ENCODE peak calls at places on chromosomes 2 and 18, in five cellular contexts. One of them, this sample, is unnamed.
A peak's percentile ranks its signal among the peaks of the same experiment; 100 is the strongest.

GRCh38 chr18:80145191-80145799 is 36.2 kb downstream of the ADNP2 start:
- DNase-seq in progenitor cell of endocrine pancreas: no peak
- DNase-seq in skeletal muscle cell: no peak
- DNase-seq in NCI-H774: no peak
- DNase-seq in ascending aorta: no peak
- DNase-seq in this sample: no peak

GRCh38 chr2:54366487-54367280 is 89.4 kb upstream of the SPTBN1 start:
- DNase-seq in NCI-H774: no peak
- DNase-seq in ascending aorta: no peak
- DNase-seq in progenitor cell of endocrine pancreas: no peak
- DNase-seq in skeletal muscle cell: no peak
- DNase-seq in this sample: no peak

GRCh38 chr18:10143601-10144000 is 229.8 kb downstream of the VAPA start:
- DNase-seq in ascending aorta: no peak
- DNase-seq in skeletal muscle cell: no peak
- DNase-seq in progenitor cell of endocrine pancreas: no peak
- DNase-seq in NCI-H774: no peak
- DNase-seq in this sample: no peak

GRCh38 chr2:75155115-75155514 is 44.2 kb downstream of the TACR1 start:
- DNase-seq in NCI-H774: no peak
- DNase-seq in progenitor cell of endocrine pancreas: no peak
- DNase-seq in skeletal muscle cell: no peak
- DNase-seq in ascending aorta: no peak
- DNase-seq in this sample: no peak

GRCh38 chr18:58247363-58247834 is 203.4 kb downstream of the NEDD4L start:
- DNase-seq in NCI-H774: no peak
- DNase-seq in skeletal muscle cell: no peak
- DNase-seq in progenitor cell of endocrine pancreas: no peak
- DNase-seq in ascending aorta: no peak
- DNase-seq in this sample: no peak

GRCh38 chr2:206353685-206354084 is 79.2 kb downstream of the ZDBF2 start:
- DNase-seq in skeletal muscle cell: no peak
- DNase-seq in NCI-H774: no peak
- DNase-seq in ascending aorta: no peak
- DNase-seq in progenitor cell of endocrine pancreas: no peak
- DNase-seq in this sample: no peak

GRCh38 chr18:30743033-30743432 is 299.5 kb downstream of the DSC3 start:
- DNase-seq in NCI-H774: no peak
- DNase-seq in skeletal muscle cell: no peak
- DNase-seq in progenitor cell of endocrine pancreas: no peak
- DNase-seq in ascending aorta: no peak
- DNase-seq in this sample: no peak

GRCh38 chr2:173126819-173127218 is 51.2 kb downstream of the MAP3K20 start:
- DNase-seq in skeletal muscle cell: no peak
- DNase-seq in progenitor cell of endocrine pancreas: no peak
- DNase-seq in ascending aorta: no peak
- DNase-seq in NCI-H774: no peak
- DNase-seq in this sample: no peak

GRCh38 chr2:3485166-3485565 is 34.2 kb downstream of the ADI1 start:
- DNase-seq in ascending aorta: peak; percentile 50
- DNase-seq in skeletal muscle cell: no peak
- DNase-seq in NCI-H774: no peak
- DNase-seq in progenitor cell of endocrine pancreas: no peak
- DNase-seq in this sample: no peak

GRCh38 chr2:219398721-219399333 is 11.1 kb upstream of the DNPEP start:
- DNase-seq in NCI-H774: peak; percentile 81
- DNase-seq in skeletal muscle cell: no peak
- DNase-seq in progenitor cell of endocrine pancreas: no peak
- DNase-seq in ascending aorta: no peak
- DNase-seq in this sample: peak; percentile 99

GRCh38 chr2:68320118-68320641 is 431 bp upstream of the CNRIP1 start:
- DNase-seq in NCI-H774: peak; percentile 29
- DNase-seq in ascending aorta: peak; percentile 66
- DNase-seq in progenitor cell of endocrine pancreas: peak; percentile 27
- DNase-seq in skeletal muscle cell: no peak
- DNase-seq in this sample: no peak

GRCh38 chr2:11103984-11104793 is 51.1 kb upstream of the SLC66A3 start:
- DNase-seq in ascending aorta: peak; percentile 50
- DNase-seq in skeletal muscle cell: no peak
- DNase-seq in progenitor cell of endocrine pancreas: no peak
- DNase-seq in NCI-H774: no peak
- DNase-seq in this sample: no peak

GRCh38 chr2:132656213-132656612 is 13.8 kb downstream of the LYPD1 start:
- DNase-seq in NCI-H774: no peak
- DNase-seq in progenitor cell of endocrine pancreas: no peak
- DNase-seq in ascending aorta: no peak
- DNase-seq in skeletal muscle cell: no peak
- DNase-seq in this sample: no peak

GRCh38 chr2:195513119-195513518 is 143.9 kb upstream of the SLC39A10 start:
- DNase-seq in skeletal muscle cell: no peak
- DNase-seq in NCI-H774: no peak
- DNase-seq in ascending aorta: no peak
- DNase-seq in progenitor cell of endocrine pancreas: no peak
- DNase-seq in this sample: no peak

GRCh38 chr18:9796933-9797549 is 88.7 kb upstream of the TXNDC2 start:
- DNase-seq in ascending aorta: no peak
- DNase-seq in skeletal muscle cell: no peak
- DNase-seq in NCI-H774: no peak
- DNase-seq in progenitor cell of endocrine pancreas: no peak
- DNase-seq in this sample: peak; percentile 25

GRCh38 chr2:224163573-224164307 is 124.7 kb upstream of the SERPINE2 start:
- DNase-seq in NCI-H774: no peak
- DNase-seq in progenitor cell of endocrine pancreas: no peak
- DNase-seq in skeletal muscle cell: no peak
- DNase-seq in ascending aorta: no peak
- DNase-seq in this sample: no peak

GRCh38 chr2:236088368-236089057 is 79.7 kb downstream of the GBX2 start:
- DNase-seq in ascending aorta: no peak
- DNase-seq in NCI-H774: no peak
- DNase-seq in progenitor cell of endocrine pancreas: no peak
- DNase-seq in skeletal muscle cell: no peak
- DNase-seq in this sample: no peak

GRCh38 chr2:28951910-28952805 is 28.9 kb upstream of the TOGARAM2 start:
- DNase-seq in progenitor cell of endocrine pancreas: no peak
- DNase-seq in NCI-H774: no peak
- DNase-seq in ascending aorta: no peak
- DNase-seq in skeletal muscle cell: peak; percentile 43
- DNase-seq in this sample: no peak

GRCh38 chr18:7467708-7468466 is 99.2 kb upstream of the PTPRM start:
- DNase-seq in progenitor cell of endocrine pancreas: no peak
- DNase-seq in ascending aorta: no peak
- DNase-seq in skeletal muscle cell: no peak
- DNase-seq in NCI-H774: no peak
- DNase-seq in this sample: no peak

GRCh38 chr2:196808281-196808680 is 874 bp downstream of the C2orf66 start:
- DNase-seq in progenitor cell of endocrine pancreas: no peak
- DNase-seq in skeletal muscle cell: no peak
- DNase-seq in NCI-H774: no peak
- DNase-seq in ascending aorta: no peak
- DNase-seq in this sample: no peak

GRCh38 chr2:50066858-50067257 is 912.5 kb upstream of the FSHR start:
- DNase-seq in progenitor cell of endocrine pancreas: no peak
- DNase-seq in skeletal muscle cell: no peak
- DNase-seq in NCI-H774: no peak
- DNase-seq in ascending aorta: no peak
- DNase-seq in this sample: no peak

GRCh38 chr2:96773922-96774321 is 13.2 kb downstream of the CNNM4 start:
- DNase-seq in progenitor cell of endocrine pancreas: no peak
- DNase-seq in ascending aorta: no peak
- DNase-seq in NCI-H774: peak; percentile 15
- DNase-seq in skeletal muscle cell: no peak
- DNase-seq in this sample: no peak

GRCh38 chr2:175019566-175020327 is 14.6 kb upstream of the CHN1 start:
- DNase-seq in skeletal muscle cell: no peak
- DNase-seq in progenitor cell of endocrine pancreas: no peak
- DNase-seq in ascending aorta: no peak
- DNase-seq in NCI-H774: no peak
- DNase-seq in this sample: no peak

GRCh38 chr2:111072220-111072871 is 48.4 kb upstream of the BCL2L11 start:
- DNase-seq in skeletal muscle cell: peak; percentile 47
- DNase-seq in progenitor cell of endocrine pancreas: no peak
- DNase-seq in ascending aorta: no peak
- DNase-seq in NCI-H774: peak; percentile 17
- DNase-seq in this sample: no peak

GRCh38 chr18:13112982-13113381 is 105.6 kb upstream of the LDLRAD4 start:
- DNase-seq in progenitor cell of endocrine pancreas: peak; percentile 37
- DNase-seq in NCI-H774: no peak
- DNase-seq in skeletal muscle cell: no peak
- DNase-seq in ascending aorta: no peak
- DNase-seq in this sample: peak; percentile 8

GRCh38 chr2:30456106-30456505 is 9.1 kb downstream of the LCLAT1 start:
- DNase-seq in progenitor cell of endocrine pancreas: no peak
- DNase-seq in ascending aorta: no peak
- DNase-seq in skeletal muscle cell: no peak
- DNase-seq in NCI-H774: no peak
- DNase-seq in this sample: no peak

GRCh38 chr2:85584857-85585780 is 888 bp downstream of the VAMP5 start:
- DNase-seq in NCI-H774: no peak
- DNase-seq in skeletal muscle cell: no peak
- DNase-seq in ascending aorta: peak; percentile 81
- DNase-seq in progenitor cell of endocrine pancreas: no peak
- DNase-seq in this sample: no peak

GRCh38 chr18:64017870-64018269 is 48.0 kb downstream of the SERPINB8 start:
- DNase-seq in progenitor cell of endocrine pancreas: no peak
- DNase-seq in ascending aorta: no peak
- DNase-seq in skeletal muscle cell: no peak
- DNase-seq in NCI-H774: peak; percentile 8
- DNase-seq in this sample: peak; percentile 4

GRCh38 chr2:16179701-16180402 is 239.5 kb downstream of the MYCN start:
- DNase-seq in skeletal muscle cell: no peak
- DNase-seq in progenitor cell of endocrine pancreas: no peak
- DNase-seq in NCI-H774: no peak
- DNase-seq in ascending aorta: no peak
- DNase-seq in this sample: peak; percentile 10

GRCh38 chr2:141590620-141591019 is 540.2 kb downstream of the LRP1B start:
- DNase-seq in progenitor cell of endocrine pancreas: no peak
- DNase-seq in skeletal muscle cell: no peak
- DNase-seq in ascending aorta: no peak
- DNase-seq in NCI-H774: no peak
- DNase-seq in this sample: no peak

GRCh38 chr2:31319391-31320175 is 85.6 kb downstream of the EHD3 start:
- DNase-seq in skeletal muscle cell: peak; percentile 81
- DNase-seq in ascending aorta: no peak
- DNase-seq in NCI-H774: peak; percentile 12
- DNase-seq in progenitor cell of endocrine pancreas: no peak
- DNase-seq in this sample: peak; percentile 70

GRCh38 chr18:12287684-12288405 is 20.2 kb upstream of the TUBB6 start:
- DNase-seq in NCI-H774: no peak
- DNase-seq in progenitor cell of endocrine pancreas: no peak
- DNase-seq in ascending aorta: peak; percentile 94
- DNase-seq in skeletal muscle cell: peak; percentile 77
- DNase-seq in this sample: no peak

GRCh38 chr18:12085136-12085535 is 8.5 kb upstream of the ANKRD62 start:
- DNase-seq in skeletal muscle cell: no peak
- DNase-seq in ascending aorta: no peak
- DNase-seq in NCI-H774: no peak
- DNase-seq in progenitor cell of endocrine pancreas: no peak
- DNase-seq in this sample: no peak

This sample was measured in LNCaP clone FGC.